ENCODE peak calls at places on chromosome 1, in seven cellular contexts. C is choroid plexus epithelial cell, H is T47D, Q is HCT116, G is M059J, U is GM12878, K is ovary. O is an unnamed sample.
A peak's percentile ranks its signal among the peaks of the same experiment; 100 is the strongest.

GRCh38 chr1:42386051-42386450 is 5.5 kb downstream of the RIMKLA start:
- DNase-seq in C (no peak), H (no peak), Q (no peak), G (no peak), U (no peak), K (no peak), O (no peak)

GRCh38 chr1:53065391-53065790 is 3.4 kb downstream of the PODN start:
- DNase-seq in C (no peak), H (no peak), Q (no peak), G (no peak), U (no peak), K (peak; percentile 17), O (peak; percentile 34)

GRCh38 chr1:56975446-56975845 is 9.6 kb upstream of the C8B start:
- DNase-seq in C (no peak), H (no peak), Q (no peak), G (no peak), U (no peak), K (no peak), O (no peak)

GRCh38 chr1:31771891-31772668 is 7.9 kb upstream of the ADGRB2 start:
- DNase-seq in C (peak; percentile 35), H (no peak), Q (no peak), G (no peak), U (no peak), K (no peak), O (no peak)

GRCh38 chr1:246039585-246039984 is 467.5 kb downstream of the SMYD3 start:
- DNase-seq in C (no peak), H (no peak), Q (no peak), G (no peak), U (no peak), K (no peak), O (no peak)

GRCh38 chr1:201376464-201377374 is 761 bp downstream of the TNNT2 start:
- DNase-seq in C (peak; percentile 67), H (peak; percentile 73), Q (peak; percentile 59), G (peak; percentile 51), U (no peak), K (no peak), O (no peak)

GRCh38 chr1:66729130-66729922 is 22.9 kb upstream of the DYNLT5 start:
- DNase-seq in C (no peak), H (no peak), Q (no peak), G (no peak), U (no peak), K (no peak), O (no peak)

GRCh38 chr1:16383917-16384316 is 16.9 kb downstream of the SZRD1 start:
- DNase-seq in C (no peak), H (no peak), Q (no peak), G (peak; percentile 34), U (no peak), K (no peak), O (no peak)

GRCh38 chr1:169550294-169550693 is 36.0 kb downstream of the F5 start:
- DNase-seq in C (peak; percentile 70), H (peak; percentile 73), Q (peak; percentile 40), G (peak; percentile 42), U (no peak), K (no peak), O (no peak)

GRCh38 chr1:56107278-56107643 is 472.1 kb downstream of the PLPP3 start:
- DNase-seq in C (no peak), H (no peak), Q (no peak), G (no peak), U (no peak), K (no peak), O (no peak)

GRCh38 chr1:20440785-20441200 is 45.2 kb downstream of the CAMK2N1 start:
- DNase-seq in C (peak; percentile 63), H (peak; percentile 81), Q (peak; percentile 77), G (peak; percentile 60), U (no peak), K (peak; percentile 51), O (peak; percentile 38)

GRCh38 chr1:33624261-33624990 is 152.0 kb downstream of the ZSCAN20 start:
- DNase-seq in C (no peak), H (no peak), Q (no peak), G (no peak), U (no peak), K (no peak), O (no peak)

GRCh38 chr1:226666164-226666506 is 72.9 kb downstream of the ITPKB start:
- DNase-seq in C (no peak), H (no peak), Q (no peak), G (no peak), U (no peak), K (no peak), O (peak; percentile 17)

GRCh38 chr1:44926311-44926781 is 60.0 kb downstream of the EIF2B3 start:
- DNase-seq in C (peak; percentile 26), H (no peak), Q (no peak), G (peak; percentile 24), U (no peak), K (no peak), O (no peak)

GRCh38 chr1:92934395-92935378 is 26.6 kb downstream of the DIPK1A start:
- DNase-seq in C (peak; percentile 73), H (no peak), Q (no peak), G (peak; percentile 86), U (no peak), K (no peak), O (peak; percentile 71)

GRCh38 chr1:97082160-97082848 is 360.7 kb downstream of the PTBP2 start:
- DNase-seq in C (no peak), H (no peak), Q (no peak), G (no peak), U (no peak), K (no peak), O (no peak)

GRCh38 chr1:3360646-3361257 is 93.7 kb upstream of the ARHGEF16 start:
- DNase-seq in C (no peak), H (no peak), Q (no peak), G (no peak), U (no peak), K (no peak), O (peak; percentile 24)

O was measured in right cardiac atrium.